ENCODE peak calls at places on chromosomes 12 and 14, in six cellular contexts. P is thoracic aorta; G is CD8-positive, alpha-beta memory T cell; I is tibial nerve; M is endodermal cell; B is lung. A is an unnamed sample. For H3K4me1, the result is how much of the 10 kb centered on the place peaks cover.

GRCh38 chr12:108305520-108305919 is 33.6 kb downstream of the CMKLR1 start:
- DNase-seq in M (no peak), B (peak), I (peak), G (no peak), P (peak), A (peak)

GRCh38 chr14:76267322-76268012 is 108.5 kb upstream of the ESRRB start:
- DNase-seq in I (peak), B (peak), G (no peak), P (no peak), M (peak), A (peak)

GRCh38 chr12:88388566-88389269 is 191.6 kb downstream of the KITLG start:
- DNase-seq in B (no peak), M (no peak), P (no peak), I (no peak), G (no peak), A (no peak)

GRCh38 chr12:77236066-77236465 is 170.7 kb upstream of the E2F7 start:
- DNase-seq in M (no peak), G (no peak), P (no peak), I (no peak), B (no peak), A (no peak)

GRCh38 chr14:92360666-92361370 is 37.9 kb downstream of the SLC24A4 start:
- DNase-seq in P (no peak), B (no peak), M (no peak), I (no peak), G (no peak), A (no peak)

GRCh38 chr14:24298892-24299254 is 707 bp downstream of the DHRS1 start:
- DNase-seq in P (no peak), M (peak), B (no peak), I (no peak), G (no peak), A (peak)

GRCh38 chr12:62642509-62642908 is 175.9 kb downstream of the MON2 start:
- DNase-seq in P (no peak), B (no peak), I (no peak), G (no peak), M (no peak), A (no peak)

GRCh38 chr12:104649217-104649834 is 192.6 kb downstream of the CHST11 start:
- DNase-seq in B (no peak), G (no peak), I (no peak), P (no peak), M (no peak), A (no peak)

GRCh38 chr12:6641131-6641530 is 5.4 kb upstream of the LPAR5 start:
- DNase-seq in G (no peak), B (no peak), M (no peak), I (no peak), P (no peak), A (no peak)

GRCh38 chr12:132522586-132523380 is 32.8 kb downstream of the FBRSL1 start:
- DNase-seq in P (no peak), M (no peak), G (no peak), B (no peak), I (no peak), A (no peak)

GRCh38 chr12:70849265-70849960 is 71.1 kb downstream of the PTPRR start:
- DNase-seq in M (no peak), G (no peak), I (no peak), P (no peak), B (no peak), A (no peak)

GRCh38 chr12:107355612-107356011 is 262.3 kb upstream of the CRY1 start:
- DNase-seq in M (no peak), P (no peak), B (no peak), I (no peak), G (no peak), A (no peak)

GRCh38 chr12:76547526-76547925 is 12.0 kb downstream of the OSBPL8 start:
- DNase-seq in I (no peak), B (no peak), P (no peak), G (no peak), M (no peak), A (no peak)

GRCh38 chr14:58717821-58718220 is 80.1 kb downstream of the DACT1 start:
- DNase-seq in G (no peak), M (no peak), P (no peak), I (no peak), B (no peak), A (no peak)

GRCh38 chr12:116423053-116423452 is 136.1 kb upstream of the MAP1LC3B2 start:
- DNase-seq in P (no peak), G (no peak), B (no peak), M (no peak), I (no peak), A (no peak)

GRCh38 chr14:56219666-56220413 is 101.6 kb downstream of the PELI2 start:
- DNase-seq in P (no peak), G (no peak), B (no peak), M (no peak), I (no peak), A (no peak)

GRCh38 chr12:124454735-124455134 is 112.7 kb downstream of the NCOR2 start:
- DNase-seq in G (no peak), M (no peak), B (no peak), P (no peak), I (no peak), A (no peak)

GRCh38 chr14:90592655-90593054 is 195.8 kb downstream of the CALM1 start:
- DNase-seq in B (no peak), I (no peak), G (no peak), M (no peak), P (no peak), A (no peak)

GRCh38 chr12:63301311-63301710 is 150.3 kb upstream of the AVPR1A start:
- DNase-seq in G (no peak), P (no peak), B (no peak), M (no peak), I (no peak), A (no peak)

GRCh38 chr12:48788522-48788851 is 402 bp downstream of the ADCY6 start:
- DNase-seq in G (no peak), B (no peak), P (no peak), I (no peak), M (peak), A (no peak)

GRCh38 chr12:24960222-24960855 is 11.4 kb upstream of the BCAT1 start:
- DNase-seq in P (no peak), M (peak), G (no peak), B (no peak), I (no peak), A (no peak)

DNA sequence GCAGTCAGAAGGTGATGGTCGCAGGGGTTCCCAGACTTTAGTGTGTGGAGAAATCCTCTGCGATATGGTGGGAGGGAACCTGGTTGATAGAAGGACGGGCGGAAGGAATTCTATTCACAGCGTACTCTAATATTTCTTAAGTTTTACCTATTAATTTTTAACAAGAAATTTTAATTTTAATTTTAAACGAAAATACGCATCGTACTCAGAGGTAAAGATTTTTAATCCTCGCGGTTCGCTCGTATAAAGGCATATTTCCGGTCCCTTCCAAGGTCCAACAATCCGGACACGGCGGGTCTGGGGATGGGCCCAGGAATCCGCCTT is 338 bp upstream of the SLC48A1 start:
- DNase-seq in P (no peak), G (no peak), M (no peak), B (no peak), I (no peak), A (no peak)
- H3K4me1 ChIP-seq in P (under half), G (under half), M (under half), B (under half), I (half or more), A (under half)

GRCh38 chr12:72214163-72214562 is 58.0 kb upstream of the TRHDE start:
- DNase-seq in B (no peak), P (no peak), G (no peak), M (no peak), I (no peak), A (no peak)
- H3K27ac ChIP-seq in B (no peak), P (no peak), G (no peak), M (no peak), I (no peak), A (no peak)

GRCh38 chr14:96086032-96086431 is 46.9 kb downstream of the C14orf132 start:
- DNase-seq in B (no peak), M (no peak), P (no peak), G (no peak), I (no peak), A (no peak)

GRCh38 chr14:96085369-96085768 is 46.2 kb downstream of the C14orf132 start:
- DNase-seq in M (no peak), I (no peak), P (no peak), G (no peak), B (no peak), A (no peak)

GRCh38 chr14:96084796-96085195 is 45.6 kb downstream of the C14orf132 start:
- DNase-seq in I (no peak), P (no peak), M (no peak), G (no peak), B (no peak), A (peak)

GRCh38 chr14:96088131-96088880 is 49.1 kb downstream of the C14orf132 start:
- DNase-seq in M (no peak), P (no peak), B (no peak), I (no peak), G (no peak), A (no peak)

DNA sequence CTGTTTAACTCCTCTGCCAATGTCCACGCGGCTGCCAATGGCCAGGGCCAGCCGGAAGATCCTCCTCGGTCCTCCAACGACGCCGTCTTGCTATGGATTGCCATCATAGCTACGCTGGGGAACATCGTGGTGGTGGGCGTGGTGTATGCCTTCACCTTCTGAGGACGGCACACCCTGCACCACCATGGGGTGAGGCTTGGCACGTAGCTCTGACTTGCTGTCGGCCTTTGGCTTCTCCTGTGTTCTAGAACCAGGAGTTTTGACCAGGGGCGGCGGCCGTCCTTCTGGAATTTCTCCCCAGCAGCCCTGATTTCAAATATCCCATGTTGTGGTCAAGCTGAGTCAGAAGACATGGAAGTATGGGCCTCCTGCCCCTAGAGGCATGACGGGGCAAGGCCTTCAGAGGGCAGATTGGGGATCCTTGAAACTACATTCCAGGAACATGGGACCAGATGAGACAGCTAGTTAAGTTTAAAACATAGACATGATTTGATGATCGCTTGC is 47.5 kb downstream of the C14orf132 start:
- DNase-seq in I (no peak), B (no peak), M (no peak), P (no peak), G (no peak), A (no peak)
- H3K4me3 ChIP-seq in I (no peak), B (no peak), M (no peak), P (no peak), G (no peak), A (no peak)

DNA sequence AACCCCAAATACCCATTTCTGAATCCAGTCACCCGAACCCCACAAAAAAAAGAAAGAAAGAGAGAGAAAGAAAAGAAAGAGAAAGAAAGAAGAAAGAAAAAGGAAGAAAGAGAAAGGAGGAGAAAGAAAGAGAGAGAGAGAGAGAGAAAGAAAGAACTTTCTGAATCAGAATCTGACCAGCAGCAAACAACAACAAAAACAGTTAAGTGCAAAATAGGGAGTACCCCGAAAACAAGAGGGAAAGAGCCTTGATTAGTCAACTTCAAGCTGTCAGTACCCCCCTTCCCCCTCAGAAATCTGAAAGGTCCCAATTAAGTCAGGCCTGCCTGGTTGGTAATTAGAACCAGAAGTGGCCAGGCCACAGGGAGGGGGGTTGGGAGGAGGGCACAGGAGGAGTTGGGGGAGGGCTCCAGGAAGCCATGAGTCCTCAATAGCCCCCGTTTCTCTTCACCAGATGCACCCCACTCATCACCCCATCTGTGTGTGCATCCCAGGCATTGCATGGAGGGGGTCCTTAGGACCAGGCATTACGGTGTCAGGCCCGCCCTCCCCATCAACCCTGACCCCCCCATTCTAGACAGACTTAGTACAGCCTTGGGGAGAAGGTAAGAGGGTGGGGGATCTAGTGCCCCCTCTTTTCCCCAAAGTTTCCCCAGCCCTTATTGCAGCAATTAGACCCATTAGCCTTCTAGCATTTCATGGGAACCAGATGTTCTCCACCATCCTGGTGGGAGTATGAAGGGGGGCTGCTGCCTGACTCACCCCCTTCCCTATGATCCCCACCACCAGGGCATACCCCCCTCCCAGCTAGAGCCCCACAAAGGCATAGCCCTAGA is 9.6 kb downstream of the RARG start:
- DNase-seq in I (no peak), P (no peak), M (peak), B (no peak), G (no peak), A (no peak)
- H3K4me1 ChIP-seq in I (half or more), P (half or more), M (under half), B (under half), G (half or more), A (half or more)

GRCh38 chr14:103123634-103124500 is 606 bp downstream of the TNFAIP2 start:
- DNase-seq in G (no peak), P (no peak), B (peak), M (peak), I (peak), A (no peak)
- H3K27ac ChIP-seq in G (no peak), P (peak), B (peak), M (peak), I (peak), A (peak)

DNA sequence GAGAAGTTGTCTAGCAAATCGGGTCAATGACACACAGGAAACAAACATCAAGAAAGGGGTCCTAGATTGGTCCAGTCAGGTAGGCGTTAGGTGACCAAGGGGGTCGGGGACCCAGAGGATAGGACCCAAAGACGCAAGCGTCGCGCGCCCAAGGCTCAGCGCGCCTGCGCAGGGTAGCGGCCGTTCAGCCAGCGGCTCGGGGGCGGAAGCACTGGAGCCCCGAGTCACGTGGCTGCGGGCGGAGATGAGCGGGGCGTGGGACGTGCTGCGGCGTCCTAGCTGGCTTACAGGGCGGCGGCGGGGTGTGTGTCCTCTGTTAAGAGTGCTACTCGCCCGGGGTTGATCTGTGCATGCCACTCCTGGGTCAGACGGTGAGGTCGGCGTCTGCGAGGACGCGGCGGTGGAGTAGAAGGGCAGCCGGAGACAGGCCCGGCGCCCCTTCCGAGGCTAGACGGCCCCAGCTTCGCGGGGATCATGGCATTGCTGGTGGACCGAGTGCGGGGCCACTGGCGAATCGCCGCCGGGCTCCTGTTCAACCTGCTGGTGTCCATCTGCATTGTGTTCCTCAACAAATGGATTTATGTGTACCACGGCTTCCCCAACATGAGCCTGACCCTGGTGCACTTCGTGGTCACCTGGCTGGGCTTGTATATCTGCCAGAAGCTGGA is at the start of gene SLC35E3:
- DNase-seq in G (peak), I (peak), B (peak), M (peak), P (peak), A (peak)
- H3K4me3 ChIP-seq in G (peak), I (peak), B (peak), M (peak), P (peak), A (peak)

DNA sequence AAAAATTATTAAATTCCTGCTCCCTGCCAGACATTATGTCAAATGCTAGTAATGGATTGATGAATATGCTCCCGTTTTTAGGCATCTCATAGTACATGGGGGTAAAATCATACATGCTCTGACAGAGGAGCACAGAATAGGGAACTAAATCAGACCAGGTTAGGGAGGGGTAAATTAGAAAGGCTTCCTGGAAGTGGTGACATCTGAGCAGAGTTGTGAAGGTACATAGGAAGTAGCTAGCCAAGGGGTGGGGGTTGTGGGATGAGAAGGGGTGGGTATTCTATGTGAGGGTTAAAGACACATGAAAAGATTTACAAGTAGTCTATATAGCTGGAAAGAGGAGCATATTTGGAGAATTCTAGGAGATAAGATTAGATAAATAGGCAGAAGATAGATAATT is 171.7 kb upstream of the FBXO33 start:
- DNase-seq in P (no peak), B (no peak), M (no peak), G (no peak), I (no peak), A (no peak)
- H3K4me1 ChIP-seq in P (under half), B (under half), M (under half), G (under half), I (under half), A (under half)

GRCh38 chr14:61357118-61357517 is 35.7 kb downstream of the PRKCH start:
- DNase-seq in M (no peak), G (no peak), B (no peak), P (no peak), I (no peak), A (no peak)

GRCh38 chr14:61351457-61351856 is 30.1 kb downstream of the PRKCH start:
- DNase-seq in P (no peak), M (no peak), G (no peak), I (no peak), B (no peak), A (no peak)

GRCh38 chr14:61350871-61351270 is 29.5 kb downstream of the PRKCH start:
- DNase-seq in M (no peak), G (no peak), I (no peak), P (no peak), B (no peak), A (no peak)

GRCh38 chr14:61358812-61359211 is 37.4 kb downstream of the PRKCH start:
- DNase-seq in P (no peak), M (no peak), I (no peak), B (no peak), G (no peak), A (no peak)

GRCh38 chr14:61355892-61356325 is 34.5 kb downstream of the PRKCH start:
- DNase-seq in I (no peak), G (no peak), B (peak), M (peak), P (no peak), A (peak)
- H3K27ac ChIP-seq in I (no peak), G (no peak), B (peak), M (no peak), P (no peak), A (peak)

GRCh38 chr14:101120636-101121398 is 217.3 kb upstream of the RTL1 start:
- DNase-seq in P (no peak), I (no peak), B (peak), G (no peak), M (peak), A (no peak)
- H3K4me3 ChIP-seq in P (peak), I (peak), B (no peak), G (no peak), M (no peak), A (peak)

A was measured in breast epithelium.